ENCODE peak calls at places on chromosomes 5 and 9, in six cellular contexts. Z is neuronal stem cell; U is uterus; R is NCI-H1092; Y is CD4-positive, alpha-beta T cell; J is stimulated activated CD8-positive, alpha-beta memory T cell treated with anti-CD3 and anti-CD28 coated beads, Interleukin-4, amount 100 ng/mL, for 4 hours. M is an unnamed sample.
A peak's percentile ranks its signal among the peaks of the same experiment; 100 is the strongest.

GRCh38 chr9:115524467-115525059 is 406.6 kb upstream of the TNC start:
- DNase-seq in Z (peak; percentile 68), U (peak; percentile 20), R (peak; percentile 58), Y (no peak), J (no peak), M (peak; percentile 2)

GRCh38 chr5:144416196-144416595 is 245.5 kb downstream of the KCTD16 start:
- DNase-seq in Z (no peak), U (no peak), R (no peak), Y (no peak), J (no peak), M (no peak)

GRCh38 chr9:14097215-14097614 is 216.7 kb downstream of the NFIB start:
- DNase-seq in Z (no peak), U (no peak), R (no peak), Y (no peak), J (no peak), M (no peak)

GRCh38 chr9:21889673-21890072 is 87.2 kb downstream of the MTAP start:
- DNase-seq in Z (no peak), U (no peak), R (no peak), Y (no peak), J (no peak), M (no peak)

GRCh38 chr5:172534229-172535169 is 80.2 kb upstream of the SH3PXD2B start:
- DNase-seq in Z (no peak), U (no peak), R (no peak), Y (no peak), J (no peak), M (no peak)

GRCh38 chr9:26112724-26113123 is 434.5 kb upstream of the TUSC1 start:
- DNase-seq in Z (no peak), U (no peak), R (no peak), Y (no peak), J (no peak), M (no peak)

GRCh38 chr9:130243015-130243881 is 22.3 kb upstream of the HMCN2 start:
- DNase-seq in Z (peak; percentile 80), U (peak; percentile 78), R (peak; percentile 66), Y (peak; percentile 77), J (peak; percentile 81), M (peak; percentile 82)

GRCh38 chr9:109143881-109144562 is 23.0 kb downstream of the FRRS1L start:
- DNase-seq in Z (no peak), U (no peak), R (no peak), Y (no peak), J (no peak), M (no peak)

GRCh38 chr9:12785251-12785880 is 10.5 kb downstream of the LURAP1L start:
- DNase-seq in Z (no peak), U (peak; percentile 56), R (no peak), Y (no peak), J (no peak), M (no peak)

GRCh38 chr9:95580812-95581761 is 64.3 kb upstream of the PTCH1 start:
- DNase-seq in Z (no peak), U (no peak), R (no peak), Y (no peak), J (no peak), M (no peak)

GRCh38 chr9:117546894-117547293 is 132.0 kb upstream of the ASTN2 start:
- DNase-seq in Z (no peak), U (no peak), R (no peak), Y (peak; percentile 1), J (no peak), M (no peak)

GRCh38 chr9:135780086-135780485 is 78.1 kb downstream of the KCNT1 start:
- DNase-seq in Z (no peak), U (no peak), R (no peak), Y (no peak), J (no peak), M (no peak)

GRCh38 chr5:12322042-12322441 is 417.8 kb upstream of the CTNND2 start:
- DNase-seq in Z (no peak), U (no peak), R (no peak), Y (no peak), J (no peak), M (no peak)

GRCh38 chr9:34988218-34989055 is 1.1 kb upstream of the DNAJB5 start:
- DNase-seq in Z (no peak), U (peak; percentile 30), R (peak; percentile 27), Y (no peak), J (peak; percentile 33), M (peak; percentile 28)

GRCh38 chr9:31715250-31715649 is 669.2 kb upstream of the ACO1 start:
- DNase-seq in Z (no peak), U (no peak), R (no peak), Y (no peak), J (no peak), M (no peak)

M was measured in effector memory CD8-positive, alpha-beta T cell.